ENCODE peak calls at places on chromosomes 2 and 18, in nine cellular contexts. K is HFFc6, D is IMR-90, L is right atrium auricular region, F is lower leg skin, N is MM.1S, E is GM10248, J is fibroblast of the aortic adventitia, H is lower lobe of right lung. A is an unnamed sample.

GRCh38 chr2:31247671-31248070 is 13.7 kb downstream of the EHD3 start:
- DNase-seq in K (no peak), D (no peak), L (no peak), F (no peak), N (no peak), E (no peak), J (no peak), H (no peak), A (no peak)

GRCh38 chr18:79571221-79572092 is 108.1 kb upstream of the CTDP1 start:
- DNase-seq in K (no peak), D (no peak), L (no peak), F (no peak), N (no peak), E (no peak), J (no peak), H (peak), A (no peak)

GRCh38 chr2:233384811-233385488 is 30.7 kb downstream of the DGKD start:
- DNase-seq in K (no peak), D (no peak), L (no peak), F (no peak), N (no peak), E (no peak), J (no peak), H (no peak), A (no peak)

GRCh38 chr2:173432049-173432754 is 77.5 kb downstream of the CDCA7 start:
- DNase-seq in K (peak), D (peak), L (no peak), F (no peak), N (no peak), E (no peak), J (no peak), H (no peak), A (no peak)

GRCh38 chr18:21914739-21915319 is 174.2 kb downstream of the MIB1 start:
- DNase-seq in K (peak), D (peak), L (no peak), F (no peak), N (no peak), E (no peak), J (peak), H (no peak), A (no peak)

GRCh38 chr2:29829841-29830240 is 91.5 kb downstream of the ALK start:
- DNase-seq in K (no peak), D (no peak), L (no peak), F (no peak), N (no peak), E (no peak), J (no peak), H (no peak), A (no peak)

GRCh38 chr2:218896501-218897393 is 16.1 kb downstream of the WNT10A start:
- DNase-seq in K (no peak), D (peak), L (peak), F (no peak), N (peak), E (peak), J (no peak), H (no peak), A (peak)

GRCh38 chr2:73293534-73294171 is at the start of gene EGR4:
- DNase-seq in K (peak), D (peak), L (peak), F (no peak), N (peak), E (peak), J (peak), H (peak), A (peak)

GRCh38 chr18:51229328-51229727 is 31.8 kb upstream of the MEX3C start:
- DNase-seq in K (no peak), D (no peak), L (no peak), F (no peak), N (no peak), E (no peak), J (no peak), H (no peak), A (no peak)

GRCh38 chr2:38666578-38666926 is 638 bp downstream of the GALM start:
- DNase-seq in K (no peak), D (peak), L (no peak), F (no peak), N (peak), E (no peak), J (peak), H (peak), A (no peak)

GRCh38 chr2:118524911-118525310 is 322.5 kb downstream of the EN1 start:
- DNase-seq in K (no peak), D (no peak), L (no peak), F (no peak), N (no peak), E (no peak), J (no peak), H (no peak), A (no peak)

GRCh38 chr18:41532344-41533086 is 422.5 kb upstream of the PIK3C3 start:
- DNase-seq in K (no peak), D (peak), L (no peak), F (no peak), N (no peak), E (no peak), J (no peak), H (no peak), A (no peak)

GRCh38 chr2:168660859-168661258 is 141.6 kb upstream of the NOSTRIN start:
- DNase-seq in K (no peak), D (no peak), L (no peak), F (no peak), N (no peak), E (no peak), J (no peak), H (no peak), A (no peak)

GRCh38 chr2:23568257-23569190 is 183.5 kb downstream of the KLHL29 start:
- DNase-seq in K (peak), D (no peak), L (no peak), F (no peak), N (no peak), E (no peak), J (no peak), H (no peak), A (no peak)

GRCh38 chr2:29053223-29053622 is 21.1 kb downstream of the PCARE start:
- DNase-seq in K (no peak), D (peak), L (no peak), F (no peak), N (no peak), E (no peak), J (no peak), H (no peak), A (no peak)

GRCh38 chr2:7634370-7634769 is 717.2 kb downstream of the RNF144A start:
- DNase-seq in K (no peak), D (no peak), L (no peak), F (no peak), N (no peak), E (no peak), J (no peak), H (no peak), A (no peak)

GRCh38 chr18:39969813-39970494 is 1985.1 kb upstream of the PIK3C3 start:
- DNase-seq in K (no peak), D (no peak), L (no peak), F (no peak), N (no peak), E (no peak), J (no peak), H (no peak), A (no peak)

GRCh38 chr18:78430171-78430857 is 549.3 kb upstream of the SALL3 start:
- DNase-seq in K (no peak), D (no peak), L (no peak), F (no peak), N (no peak), E (no peak), J (no peak), H (no peak), A (no peak)

GRCh38 chr2:181971032-181971431 is 14.6 kb upstream of the PPP1R1C start:
- DNase-seq in K (no peak), D (no peak), L (no peak), F (peak), N (no peak), E (no peak), J (no peak), H (no peak), A (no peak)

GRCh38 chr2:218249686-218250085 is 11.1 kb upstream of the GPBAR1 start:
- DNase-seq in K (no peak), D (no peak), L (peak), F (no peak), N (no peak), E (no peak), J (no peak), H (no peak), A (no peak)

GRCh38 chr2:17591846-17592245 is 51.4 kb downstream of the VSNL1 start:
- DNase-seq in K (no peak), D (no peak), L (no peak), F (no peak), N (no peak), E (no peak), J (no peak), H (no peak), A (no peak)

GRCh38 chr18:63971320-63972071 is 1.6 kb downstream of the SERPINB8 start:
- DNase-seq in K (no peak), D (no peak), L (no peak), F (no peak), N (no peak), E (no peak), J (no peak), H (no peak), A (no peak)

GRCh38 chr18:79360933-79361332 is 34.8 kb upstream of the NFATC1 start:
- DNase-seq in K (no peak), D (no peak), L (no peak), F (no peak), N (no peak), E (no peak), J (no peak), H (no peak), A (no peak)

GRCh38 chr2:75311993-75312392 is 112.7 kb upstream of the TACR1 start:
- DNase-seq in K (no peak), D (no peak), L (no peak), F (no peak), N (peak), E (peak), J (no peak), H (no peak), A (peak)

GRCh38 chr2:137865954-137866540 is 98.2 kb upstream of the HNMT start:
- DNase-seq in K (peak), D (peak), L (no peak), F (no peak), N (peak), E (no peak), J (peak), H (no peak), A (no peak)

GRCh38 chr2:222701709-222702108 is 30.3 kb downstream of the MOGAT1 start:
- DNase-seq in K (no peak), D (no peak), L (no peak), F (no peak), N (no peak), E (no peak), J (no peak), H (no peak), A (no peak)

GRCh38 chr18:11047156-11047555 is 102.2 kb downstream of the PIEZO2 start:
- DNase-seq in K (no peak), D (peak), L (no peak), F (no peak), N (no peak), E (no peak), J (no peak), H (no peak), A (no peak)

GRCh38 chr2:143132360-143132759 is 3.1 kb downstream of the ARHGAP15 start:
- DNase-seq in K (no peak), D (no peak), L (no peak), F (no peak), N (no peak), E (peak), J (no peak), H (no peak), A (no peak)

GRCh38 chr18:58668897-58669296 is 2.4 kb upstream of the MALT1 start:
- DNase-seq in K (peak), D (peak), L (no peak), F (no peak), N (no peak), E (no peak), J (no peak), H (no peak), A (no peak)

GRCh38 chr2:9737053-9737875 is 106.0 kb upstream of the TAF1B start:
- DNase-seq in K (no peak), D (peak), L (no peak), F (no peak), N (peak), E (peak), J (no peak), H (no peak), A (peak)

GRCh38 chr18:10591891-10592290 is 66.1 kb downstream of the NAPG start:
- DNase-seq in K (no peak), D (no peak), L (no peak), F (no peak), N (no peak), E (no peak), J (no peak), H (no peak), A (no peak)

GRCh38 chr2:227766361-227766883 is 20.7 kb downstream of the SCYGR8 start:
- DNase-seq in K (peak), D (peak), L (peak), F (peak), N (peak), E (peak), J (peak), H (peak), A (peak)

GRCh38 chr2:145543155-145543554 is 1023.2 kb upstream of the ZEB2 start:
- DNase-seq in K (no peak), D (no peak), L (no peak), F (no peak), N (no peak), E (no peak), J (no peak), H (no peak), A (no peak)

GRCh38 chr2:219358170-219359075 is 25.9 kb upstream of the RESP18 start:
- DNase-seq in K (no peak), D (no peak), L (no peak), F (no peak), N (no peak), E (no peak), J (no peak), H (no peak), A (no peak)

GRCh38 chr2:88350641-88351601 is 101.6 kb downstream of the FOXI3 start:
- DNase-seq in K (peak), D (peak), L (no peak), F (peak), N (peak), E (peak), J (peak), H (peak), A (peak)

GRCh38 chr18:3886575-3887322 is 436.8 kb downstream of the TGIF1 start:
- DNase-seq in K (no peak), D (no peak), L (no peak), F (no peak), N (peak), E (no peak), J (no peak), H (no peak), A (no peak)

GRCh38 chr2:108911807-108912628 is 77.0 kb downstream of the EDAR start:
- DNase-seq in K (no peak), D (no peak), L (peak), F (peak), N (no peak), E (no peak), J (no peak), H (no peak), A (no peak)

GRCh38 chr2:113195923-113196501 is 22.2 kb downstream of the PSD4 start:
- DNase-seq in K (no peak), D (no peak), L (no peak), F (no peak), N (no peak), E (no peak), J (no peak), H (no peak), A (no peak)

GRCh38 chr2:113187771-113188170 is 14.0 kb downstream of the PSD4 start:
- DNase-seq in K (no peak), D (no peak), L (no peak), F (no peak), N (no peak), E (no peak), J (no peak), H (no peak), A (no peak)

GRCh38 chr2:113196839-113197238 is 23.1 kb downstream of the PSD4 start:
- DNase-seq in K (no peak), D (no peak), L (no peak), F (no peak), N (no peak), E (no peak), J (no peak), H (no peak), A (no peak)

GRCh38 chr2:113197347-113198047 is 23.7 kb downstream of the PSD4 start:
- DNase-seq in K (no peak), D (no peak), L (no peak), F (no peak), N (no peak), E (no peak), J (no peak), H (no peak), A (no peak)

DNA sequence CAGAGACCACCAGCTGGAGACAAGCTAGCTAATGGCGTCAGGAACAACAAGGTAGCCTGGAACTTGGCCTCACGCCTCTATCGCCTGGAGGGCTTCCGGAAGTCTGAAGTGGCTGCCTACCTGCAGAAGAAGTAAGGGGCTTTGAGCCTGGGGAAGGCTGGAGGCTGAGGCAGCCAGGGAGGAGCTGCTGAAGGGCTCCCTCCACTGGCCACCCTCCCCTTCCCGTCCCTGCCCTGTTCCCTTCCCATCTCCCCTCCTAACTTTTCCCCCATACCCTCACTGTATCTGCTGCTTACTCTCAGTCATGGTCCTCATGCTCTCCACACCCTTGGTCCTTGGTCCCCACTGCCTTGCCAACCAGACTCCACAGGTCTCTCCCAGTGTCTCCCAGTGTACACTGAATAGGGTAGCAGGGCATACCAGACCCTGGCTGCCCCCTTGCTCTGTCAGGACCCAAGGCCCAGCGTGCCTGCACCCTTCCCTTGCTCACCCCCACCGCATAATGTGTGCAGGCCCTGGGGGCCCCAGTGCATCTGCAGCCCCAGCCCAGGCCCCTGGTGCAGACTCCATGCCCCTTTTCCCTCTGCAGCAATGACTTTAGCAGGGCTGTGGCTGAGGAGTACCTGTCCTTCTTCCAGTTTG is 18.8 kb downstream of the PSD4 start:
- DNase-seq in K (no peak), D (no peak), L (no peak), F (no peak), N (no peak), E (no peak), J (no peak), H (no peak), A (no peak)
- TF ChIP-seq CTCF in K (peak), D (no peak), L (no peak), F (no peak), N (no peak), E (peak), J (no peak), H (no peak), A (no peak)

DNA sequence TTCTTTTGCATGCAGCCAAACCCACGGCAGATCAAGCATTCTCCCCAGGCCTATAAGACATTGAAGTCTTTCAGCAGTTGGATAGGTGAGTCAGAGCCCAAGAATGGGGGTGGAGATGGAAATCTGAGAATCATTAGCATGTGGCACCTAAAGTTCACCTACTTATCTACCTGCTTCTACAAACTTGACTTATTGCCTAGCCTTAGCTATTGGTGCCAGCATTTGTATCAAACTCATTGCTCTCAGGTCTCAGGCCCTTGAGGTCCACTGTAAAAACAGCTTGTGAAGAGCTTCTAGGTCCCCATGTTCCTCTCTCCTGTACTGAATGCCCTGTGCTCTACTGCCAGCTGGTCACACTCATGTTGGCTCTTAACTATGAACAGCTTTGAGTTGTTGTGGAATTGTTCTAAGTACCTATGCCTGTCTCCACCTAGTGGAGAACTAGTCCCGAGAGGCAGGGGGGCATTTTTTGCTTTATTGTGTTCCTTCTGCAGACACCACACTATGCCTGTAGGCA is 278.4 kb upstream of the SPRED2 start:
- DNase-seq in K (peak), D (peak), L (no peak), F (no peak), N (no peak), E (no peak), J (no peak), H (no peak), A (no peak)
- TF ChIP-seq CTCF in K (peak), D (peak), L (no peak), F (no peak), N (peak), E (peak), J (no peak), H (peak), A (no peak)

DNA sequence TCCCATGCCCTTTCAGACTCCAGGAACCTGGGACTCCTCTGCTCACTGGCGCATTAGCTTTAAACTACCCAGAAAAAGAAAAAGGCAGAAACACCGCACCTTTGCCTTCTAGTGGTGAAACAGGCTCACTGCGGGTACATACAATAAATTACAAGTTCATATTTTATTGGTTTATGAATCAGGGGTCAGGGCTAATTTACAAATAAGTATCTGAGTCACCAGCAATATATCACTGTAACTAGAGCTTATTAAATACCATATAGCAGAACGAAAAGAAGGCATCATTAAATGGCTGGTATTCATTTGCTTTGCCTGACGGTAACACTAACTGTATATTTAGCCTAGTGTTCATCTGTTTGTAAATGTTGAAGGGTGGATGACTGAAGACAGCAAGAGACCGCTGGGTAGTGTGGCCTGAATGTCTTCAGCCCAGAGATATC is 26.9 kb upstream of the DTNB start:
- DNase-seq in K (peak), D (peak), L (no peak), F (no peak), N (peak), E (peak), J (peak), H (no peak), A (peak)
- TF ChIP-seq CTCF in K (peak), D (peak), L (peak), F (no peak), N (peak), E (peak), J (peak), H (peak), A (peak)

DNA sequence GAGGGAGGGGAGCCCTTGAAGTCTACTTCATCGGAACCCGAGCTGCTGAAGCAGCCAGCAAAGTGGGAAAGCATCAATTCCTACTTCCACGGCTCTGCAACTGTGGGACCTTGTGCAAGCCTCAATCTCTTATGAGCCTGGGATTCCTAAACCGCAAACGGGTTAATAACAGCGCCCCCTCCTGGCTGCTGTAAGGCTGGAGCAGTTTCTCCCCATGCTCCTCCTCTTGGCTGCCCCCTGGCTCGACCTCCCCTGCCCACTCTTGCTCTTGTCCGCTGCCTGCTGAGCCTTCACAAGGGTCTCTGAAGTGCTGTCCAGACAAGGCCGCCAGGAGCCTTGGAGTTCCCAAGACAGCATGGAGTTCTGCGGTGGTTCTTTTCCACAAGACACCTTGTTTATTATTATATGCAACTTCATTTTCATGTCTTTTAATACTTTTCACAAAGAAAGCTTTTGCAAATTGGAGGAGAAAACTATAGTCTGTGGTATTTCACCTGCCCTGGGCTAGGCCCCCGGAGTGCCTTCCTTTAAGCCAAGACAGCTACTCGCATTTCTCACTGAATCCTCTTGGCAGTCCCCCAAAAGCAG is 157.2 kb downstream of the DDX1 start:
- DNase-seq in K (no peak), D (no peak), L (no peak), F (no peak), N (no peak), E (peak), J (no peak), H (no peak), A (peak)
- TF ChIP-seq CTCF in K (peak), D (no peak), L (peak), F (no peak), N (no peak), E (no peak), J (no peak), H (peak), A (peak)

A was measured in GM13976.